ENCODE peak calls at places on chromosomes 13 and 19, in four cellular contexts. G is endothelial cell of umbilical vein, D is GM23248, R is BJ. S is an unnamed sample.

GRCh38 chr19:19817357-19817756 is 4.2 kb downstream of the ZNF506 start:
- DNase-seq in G (no peak), D (no peak), R (no peak), S (no peak)

GRCh38 chr13:106047859-106048258 is 487.6 kb downstream of the EFNB2 start:
- DNase-seq in G (no peak), D (no peak), R (no peak), S (peak)

GRCh38 chr13:43597599-43597945 is 189.2 kb downstream of the ENOX1 start:
- DNase-seq in G (no peak), D (no peak), R (no peak), S (no peak)

GRCh38 chr19:20423381-20424207 is 142.0 kb downstream of the ZNF737 start:
- DNase-seq in G (no peak), D (peak), R (no peak), S (peak)

GRCh38 chr13:23609414-23610186 is 39.4 kb downstream of the TNFRSF19 start:
- DNase-seq in G (peak), D (peak), R (no peak), S (no peak)

GRCh38 chr13:50636007-50636704 is 207.3 kb downstream of the DLEU7 start:
- DNase-seq in G (no peak), D (no peak), R (no peak), S (no peak)

GRCh38 chr19:49431330-49431749 is 6.2 kb downstream of the GFY start:
- DNase-seq in G (no peak), D (no peak), R (no peak), S (peak)

GRCh38 chr19:35666251-35666913 is at the start of gene UPK1A:
- DNase-seq in G (no peak), D (no peak), R (no peak), S (peak)

GRCh38 chr13:36862002-36862706 is 43.1 kb downstream of the RFXAP start:
- DNase-seq in G (peak), D (peak), R (no peak), S (no peak)

DNA sequence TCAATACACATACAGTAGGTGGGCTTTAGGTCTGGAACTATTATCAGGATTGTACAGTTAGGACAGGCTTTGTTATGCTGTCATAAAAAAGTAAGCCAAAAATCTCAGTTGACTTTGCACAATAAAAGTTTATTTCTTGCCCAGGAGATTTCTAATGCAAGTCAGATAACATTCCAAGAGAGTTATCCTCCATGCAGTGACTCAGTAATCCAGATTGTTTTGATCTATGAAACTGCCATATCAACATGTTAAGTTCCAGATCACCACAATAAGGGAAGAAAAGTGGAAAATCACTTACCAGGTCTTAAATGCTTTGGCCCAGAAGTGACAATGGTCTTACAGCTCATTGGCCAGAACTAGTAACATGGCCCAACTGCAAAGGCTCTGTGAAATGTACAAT is 636.2 kb upstream of the KLF12 start:
- DNase-seq in G (no peak), D (peak), R (peak), S (peak)
- H3K4me3 ChIP-seq in G (no peak), D (peak), R (no peak), S (no peak)

GRCh38 chr19:23686622-23687423 is at the start of gene ZNF675:
- DNase-seq in G (peak), D (peak), R (peak), S (peak)
- H3K4me3 ChIP-seq in G (peak), D (peak), R (peak), S (peak)

GRCh38 chr13:39040206-39040605 is 1.9 kb downstream of the NHLRC3 start:
- DNase-seq in G (no peak), D (peak), R (no peak), S (no peak)
- H3K4me3 ChIP-seq in G (no peak), D (no peak), R (no peak), S (no peak)

DNA sequence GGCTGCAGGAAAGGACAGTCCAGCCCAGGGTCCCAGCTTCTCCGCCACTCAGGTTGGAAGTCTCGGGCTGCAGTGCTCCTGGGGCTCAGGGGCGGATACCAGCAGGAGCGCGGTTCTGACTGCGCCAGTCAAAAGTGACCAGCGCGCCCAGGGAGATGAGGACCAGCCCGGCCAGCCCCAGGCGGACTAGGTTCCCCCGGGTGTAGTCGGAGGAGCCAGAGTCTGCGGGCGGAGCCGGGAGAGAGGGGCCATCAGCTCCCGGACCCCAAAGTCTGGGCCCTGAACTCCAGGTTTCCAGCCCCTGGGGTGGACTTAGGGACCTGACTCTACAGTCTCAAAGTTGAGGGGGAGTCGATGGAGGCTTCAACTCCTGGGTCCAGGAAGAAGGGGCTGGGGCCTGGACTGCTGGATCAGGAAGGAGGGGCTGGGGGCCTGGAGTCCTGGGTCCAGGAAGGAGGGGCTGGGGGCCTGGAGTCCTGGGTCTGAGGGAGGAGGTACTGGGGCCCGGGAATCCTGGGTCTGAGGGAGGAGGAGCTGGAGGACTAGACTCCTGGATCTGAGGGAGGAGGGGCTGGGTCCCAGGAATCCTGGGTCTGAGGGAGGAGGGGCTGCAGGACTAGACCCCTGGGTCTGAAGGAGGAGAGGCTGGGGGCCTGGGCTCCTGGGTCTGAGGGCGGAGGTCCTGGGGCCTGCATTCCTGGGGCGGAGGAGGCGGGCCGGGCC is 5.3 kb downstream of the OSCAR start:
- DNase-seq in G (no peak), D (no peak), R (no peak), S (no peak)
- H3K4me3 ChIP-seq in G (no peak), D (peak), R (peak), S (peak)

DNA sequence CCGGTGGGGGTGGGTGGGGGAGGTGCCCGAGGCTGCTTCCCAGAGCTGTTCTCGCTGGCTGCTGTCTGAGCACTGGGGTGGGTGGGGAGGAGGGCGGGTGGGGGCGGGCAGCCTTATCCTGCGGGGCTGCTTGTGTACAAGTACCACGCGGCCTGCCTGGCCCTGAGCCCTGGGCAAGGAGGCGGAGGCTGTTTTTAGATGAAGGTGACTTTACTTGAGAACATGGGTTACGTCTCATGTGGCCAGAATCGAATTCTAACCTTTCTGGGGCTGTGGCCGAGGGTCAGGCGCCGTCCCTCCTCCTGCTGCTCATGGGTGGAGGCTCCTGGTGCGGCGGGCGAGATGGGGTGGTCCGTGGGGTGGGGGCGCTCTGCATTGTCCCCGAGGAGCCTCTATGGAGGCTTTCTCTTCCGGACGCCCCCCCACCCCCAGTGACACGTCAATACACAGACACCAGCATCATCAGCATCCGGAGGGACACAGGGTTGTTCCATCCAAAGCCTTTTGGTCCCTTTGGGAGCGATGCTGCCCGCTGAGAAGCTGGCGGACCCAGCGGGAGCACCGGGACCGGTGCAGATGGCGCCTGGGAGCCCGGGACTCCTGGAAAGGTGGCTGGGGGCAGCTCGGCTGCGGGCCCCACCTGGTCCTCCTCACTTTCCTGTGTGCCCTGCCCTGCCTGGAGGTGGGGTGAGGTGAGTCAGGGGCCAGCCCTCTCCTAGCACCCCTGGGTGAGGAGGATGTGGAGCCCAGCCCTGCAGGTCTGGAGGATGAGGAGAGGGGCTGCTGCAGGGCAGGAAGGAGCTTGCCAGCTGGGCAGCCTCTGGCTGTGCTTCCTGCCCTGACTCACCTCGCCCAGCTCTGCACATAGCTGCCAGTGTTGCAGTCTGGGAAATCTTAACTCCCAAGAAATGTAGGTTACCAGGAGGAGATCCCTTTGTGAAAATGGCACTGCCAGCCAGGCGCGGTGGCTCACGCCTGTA is 3.4 kb downstream of the BSG start:
- DNase-seq in G (peak), D (peak), R (no peak), S (peak)
- H3K4me3 ChIP-seq in G (no peak), D (peak), R (peak), S (peak)

GRCh38 chr13:114303700-114304327 is 10.5 kb upstream of the CHAMP1 start:
- DNase-seq in G (no peak), D (no peak), R (no peak), S (no peak)
- H3K4me3 ChIP-seq in G (no peak), D (no peak), R (no peak), S (no peak)

GRCh38 chr13:98706446-98707110 is 45.9 kb downstream of the SLC15A1 start:
- DNase-seq in G (no peak), D (no peak), R (no peak), S (no peak)
- H3K4me3 ChIP-seq in G (no peak), D (no peak), R (no peak), S (no peak)

GRCh38 chr19:50475736-50476223 is 527 bp upstream of the EMC10 start:
- DNase-seq in G (no peak), D (no peak), R (no peak), S (no peak)
- H3K4me3 ChIP-seq in G (no peak), D (no peak), R (peak), S (peak)

GRCh38 chr19:45322744-45323281 is at the start of gene CKM:
- DNase-seq in G (no peak), D (no peak), R (no peak), S (peak)
- H3K4me3 ChIP-seq in G (no peak), D (peak), R (peak), S (peak)

S was measured in osteoblast.